ENCODE peak calls at places on chromosomes 5 and 9, in ten cellular contexts. V is hepatocyte, J is heart left ventricle, Q is A673, R is mucosa of descending colon, G is psoas muscle, C is tibial artery, X is uterus, A is HAP-1, M is endodermal cell. L is an unnamed sample.

GRCh38 chr9:126721531-126722098 is 83.2 kb upstream of the ZBTB43 start:
- DNase-seq in V (no peak), J (no peak), Q (no peak), R (no peak), G (no peak), C (no peak), X (no peak), A (no peak), M (no peak), L (no peak)

GRCh38 chr9:25677301-25678146 is 720 bp downstream of the TUSC1 start:
- DNase-seq in V (peak; percentile 80), J (peak; percentile 91), Q (no peak), R (peak; percentile 96), G (peak; percentile 90), C (peak; percentile 92), X (peak; percentile 84), A (peak; percentile 33), M (peak; percentile 84), L (peak; percentile 0)

GRCh38 chr5:31663519-31663918 is 24.6 kb downstream of the PDZD2 start:
- DNase-seq in V (no peak), J (peak; percentile 59), Q (no peak), R (no peak), G (peak; percentile 25), C (peak; percentile 88), X (no peak), A (no peak), M (no peak), L (no peak)

GRCh38 chr9:111966851-111967250 is 70.2 kb downstream of the UGCG start:
- DNase-seq in V (peak; percentile 30), J (no peak), Q (peak; percentile 41), R (no peak), G (no peak), C (no peak), X (no peak), A (no peak), M (no peak), L (no peak)

GRCh38 chr9:133851693-133852092 is 113.5 kb upstream of the SARDH start:
- DNase-seq in V (no peak), J (no peak), Q (no peak), R (no peak), G (no peak), C (no peak), X (no peak), A (no peak), M (no peak), L (no peak)

GRCh38 chr9:82513242-82513750 is 524.7 kb downstream of the SPATA31D1 start:
- DNase-seq in V (no peak), J (no peak), Q (no peak), R (no peak), G (no peak), C (no peak), X (peak; percentile 33), A (no peak), M (no peak), L (no peak)

GRCh38 chr5:124924729-124925128 is 178.3 kb upstream of the ZNF608 start:
- DNase-seq in V (no peak), J (no peak), Q (no peak), R (no peak), G (no peak), C (no peak), X (no peak), A (no peak), M (no peak), L (no peak)

GRCh38 chr9:133701981-133702797 is 36.0 kb downstream of the SARDH start:
- DNase-seq in V (peak; percentile 59), J (no peak), Q (peak; percentile 56), R (peak; percentile 57), G (peak; percentile 13), C (no peak), X (no peak), A (no peak), M (no peak), L (no peak)

GRCh38 chr9:87445646-87446045 is 52.0 kb upstream of the DAPK1 start:
- DNase-seq in V (peak; percentile 44), J (peak; percentile 31), Q (peak; percentile 69), R (no peak), G (no peak), C (no peak), X (peak; percentile 17), A (no peak), M (peak; percentile 84), L (no peak)

GRCh38 chr5:115785395-115786009 is 31.0 kb downstream of the CDO1 start:
- DNase-seq in V (no peak), J (no peak), Q (no peak), R (no peak), G (no peak), C (no peak), X (no peak), A (no peak), M (peak; percentile 86), L (no peak)

GRCh38 chr9:126705767-126706697 is 92.3 kb downstream of the LMX1B start:
- DNase-seq in V (peak; percentile 53), J (no peak), Q (peak; percentile 41), R (peak; percentile 79), G (peak; percentile 60), C (peak; percentile 69), X (no peak), A (peak; percentile 30), M (peak; percentile 93), L (peak; percentile 19)

GRCh38 chr9:81472701-81473100 is 216.6 kb downstream of the TLE1 start:
- DNase-seq in V (no peak), J (no peak), Q (no peak), R (no peak), G (no peak), C (no peak), X (no peak), A (no peak), M (peak; percentile 39), L (no peak)

GRCh38 chr9:2169035-2169434 is 153.9 kb downstream of the SMARCA2 start:
- DNase-seq in V (no peak), J (no peak), Q (no peak), R (no peak), G (no peak), C (no peak), X (no peak), A (no peak), M (no peak), L (no peak)
- H3K9me3 ChIP-seq in V (no peaks in the 10 kb centered on the region), J (no peaks in the 10 kb centered on the region), Q (no peaks in the 10 kb centered on the region), R (no peaks in the 10 kb centered on the region), G (no peaks in the 10 kb centered on the region), C (no peaks in the 10 kb centered on the region), X (no peaks in the 10 kb centered on the region), A (no peaks in the 10 kb centered on the region), M (no peaks in the 10 kb centered on the region), L (no peaks in the 10 kb centered on the region)

DNA sequence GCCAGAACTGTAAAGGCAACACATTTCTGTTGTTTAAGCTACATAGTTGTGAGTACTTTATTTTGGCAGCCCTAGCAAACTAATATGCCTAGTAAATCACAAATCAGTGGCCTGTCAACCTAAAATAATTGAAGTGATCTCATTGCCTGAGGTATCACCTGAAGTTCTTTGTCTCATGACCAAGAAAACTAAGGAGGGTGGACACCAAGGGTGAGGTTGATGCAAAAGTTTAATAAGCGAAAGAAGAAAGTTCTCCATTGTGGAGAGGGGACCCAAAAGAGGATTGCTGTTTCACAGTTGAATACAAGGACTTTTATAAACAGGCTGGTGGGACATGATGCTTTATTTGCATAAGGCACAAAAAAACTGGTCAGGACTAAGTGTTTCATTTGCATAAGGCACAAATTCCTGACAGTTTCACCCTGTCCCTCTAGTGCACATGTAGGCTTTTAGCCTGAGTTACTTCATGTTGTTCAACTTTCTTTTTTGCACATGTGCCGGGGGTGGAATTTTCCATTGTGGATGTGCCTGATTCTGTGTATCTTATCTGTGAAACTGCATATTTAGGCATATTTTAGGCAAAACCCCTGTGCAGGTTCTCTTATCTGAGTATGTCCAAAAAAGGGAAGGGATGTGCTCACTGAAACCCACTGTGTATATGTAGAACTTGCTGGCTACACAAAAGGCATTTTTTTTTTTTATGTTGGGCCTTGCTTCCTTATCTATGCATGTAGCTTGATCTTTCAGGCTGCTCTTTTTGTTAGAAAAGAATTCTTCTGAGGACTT is 108.6 kb upstream of the RAI14 start:
- DNase-seq in V (no peak), J (no peak), Q (no peak), R (no peak), G (no peak), C (no peak), X (no peak), A (no peak), M (no peak), L (no peak)
- H3K36me3 ChIP-seq in V (no peaks in the 10 kb centered on the region), J (no peaks in the 10 kb centered on the region), Q (no peaks in the 10 kb centered on the region), R (no peaks in the 10 kb centered on the region), G (no peaks in the 10 kb centered on the region), C (no peaks in the 10 kb centered on the region), X (no peaks in the 10 kb centered on the region), A (no peaks in the 10 kb centered on the region), M (no peaks in the 10 kb centered on the region), L (no peaks in the 10 kb centered on the region)

DNA sequence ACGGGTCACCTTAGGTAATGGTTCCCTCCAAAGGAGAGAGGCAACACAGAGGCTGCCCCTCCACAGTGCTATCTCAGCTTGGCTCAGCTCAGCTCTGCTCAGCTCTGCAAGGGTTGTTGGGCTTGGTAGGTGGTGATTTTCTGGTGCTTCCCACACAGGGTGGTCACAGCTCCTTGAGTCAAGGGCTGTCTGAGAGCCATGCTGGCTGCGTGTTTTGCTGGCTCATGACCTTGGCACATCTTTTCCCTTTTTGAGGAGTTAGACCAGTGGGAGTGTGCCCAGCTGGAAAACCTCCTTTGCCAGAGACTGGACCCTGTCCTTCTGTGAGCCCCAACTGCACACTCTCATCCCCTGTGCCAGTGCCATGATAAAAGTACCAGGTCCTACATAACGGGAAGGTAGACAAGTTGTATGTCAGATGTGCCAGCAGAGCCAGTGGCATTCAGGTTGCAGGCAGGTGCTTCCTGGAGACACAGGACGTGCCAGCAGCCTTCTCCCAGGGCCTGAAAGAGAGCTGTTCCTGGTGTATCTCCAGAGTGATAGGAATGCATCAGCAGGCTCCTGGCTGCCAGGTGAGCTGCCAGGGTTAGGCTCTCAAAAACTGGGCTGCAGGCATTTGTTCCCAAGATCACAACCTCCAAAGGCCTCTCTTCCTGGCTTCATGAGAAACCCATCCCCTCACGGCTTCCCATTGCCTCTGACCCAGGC is 118.6 kb upstream of the CXCL14 start:
- DNase-seq in V (peak; percentile 1), J (no peak), Q (no peak), R (no peak), G (no peak), C (no peak), X (no peak), A (no peak), M (peak; percentile 21), L (no peak)
- H3K4me3 ChIP-seq in V (no peak overlapping the region), J (no peak overlapping the region), Q (no peak overlapping the region), R (no peak overlapping the region), G (no peak overlapping the region), C (no peak overlapping the region), X (no peak overlapping the region), A (no peak overlapping the region), M (no peak overlapping the region), L (no peak overlapping the region)

DNA sequence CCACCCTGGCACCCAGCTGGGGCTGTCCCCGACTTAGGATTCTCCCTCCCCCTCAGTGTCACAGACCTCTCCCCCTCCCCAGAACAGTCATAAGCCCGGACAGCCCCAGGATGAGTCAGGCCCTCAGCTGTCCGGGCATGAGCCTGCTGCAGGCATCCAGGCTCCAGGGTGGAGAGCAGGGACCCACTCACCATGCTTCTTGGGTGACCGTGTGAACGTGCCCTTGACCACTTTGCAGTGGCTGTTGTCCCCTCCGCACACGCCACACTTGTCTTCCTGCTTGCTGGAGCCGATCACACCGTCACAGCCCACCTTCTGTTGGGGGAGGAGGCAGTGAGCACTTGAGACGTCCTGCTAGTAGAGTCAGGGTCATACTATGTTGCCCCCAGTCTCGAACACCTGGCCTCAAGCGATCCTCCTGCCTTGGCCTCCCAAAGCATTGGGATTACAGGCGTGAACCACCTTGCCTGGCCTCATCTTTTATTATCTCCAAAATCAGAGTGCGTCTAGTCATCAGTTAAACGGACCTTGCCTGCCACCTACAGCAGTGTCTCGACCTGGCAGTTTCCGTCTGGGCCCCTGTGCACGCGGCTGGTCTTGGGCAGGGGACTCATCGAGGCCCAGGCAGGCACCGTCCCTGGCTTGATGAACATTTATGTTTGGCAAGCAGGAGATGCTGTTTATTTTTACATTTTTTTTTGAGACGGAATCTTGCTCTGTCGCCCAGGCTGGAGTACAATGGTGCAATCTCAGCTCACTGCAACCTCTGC is 72.6 kb downstream of the ZNF354C start:
- DNase-seq in V (no peak), J (no peak), Q (no peak), R (no peak), G (no peak), C (no peak), X (no peak), A (no peak), M (no peak), L (no peak)
- H3K9me3 ChIP-seq in V (no peaks in the 10 kb centered on the region), J (no peaks in the 10 kb centered on the region), Q (no peaks in the 10 kb centered on the region), R (no peaks in the 10 kb centered on the region), G (no peaks in the 10 kb centered on the region), C (no peaks in the 10 kb centered on the region), X (no peaks in the 10 kb centered on the region), A (no peaks in the 10 kb centered on the region), M (no peaks in the 10 kb centered on the region), L (peaks cover 59% of the 10 kb centered on the region)